ENCODE peak calls at places on chromosomes 12 and 14, in seven cellular contexts. S is neural crest cell, A is AG09309, D is foreskin keratinocyte, J is MM.1S, R is cardiac muscle cell, P is transverse colon. M is an unnamed sample.

GRCh38 chr12:110311903-110312302 is 30.9 kb downstream of the ATP2A2 start:
- DNase-seq in P (no peak), S (no peak), J (no peak), D (no peak), R (no peak), A (no peak), M (no peak)

GRCh38 chr14:59301354-59301753 is 112.9 kb downstream of the DAAM1 start:
- DNase-seq in S (no peak), J (peak; percentile 73), A (no peak), R (no peak), D (no peak), P (peak; percentile 13), M (no peak)

GRCh38 chr12:131904346-131904745 is 9.9 kb downstream of the ULK1 start:
- DNase-seq in J (no peak), D (no peak), R (no peak), P (no peak), S (no peak), A (no peak), M (no peak)

GRCh38 chr14:41605550-41606248 is 977 bp upstream of the LRFN5 start:
- DNase-seq in S (peak; percentile 36), R (peak; percentile 69), P (no peak), J (no peak), A (no peak), D (no peak), M (no peak)

GRCh38 chr12:48388938-48389337 is 38.2 kb upstream of the ZNF641 start:
- DNase-seq in P (no peak), A (no peak), D (no peak), R (peak; percentile 8), S (no peak), J (no peak), M (no peak)

GRCh38 chr12:51335931-51336330 is 10.5 kb downstream of the CELA1 start:
- DNase-seq in D (no peak), P (no peak), J (no peak), R (peak; percentile 55), S (no peak), A (no peak), M (no peak)

GRCh38 chr12:9864913-9865675 is 4.1 kb downstream of the CLEC2B start:
- DNase-seq in J (peak; percentile 14), D (no peak), S (no peak), P (no peak), A (no peak), R (no peak), M (no peak)

GRCh38 chr14:101113835-101114725 is 210.6 kb upstream of the RTL1 start:
- DNase-seq in P (no peak), S (no peak), J (no peak), D (no peak), R (no peak), A (no peak), M (peak; percentile 37)

GRCh38 chr14:54387328-54387727 is 9.5 kb upstream of the CDKN3 start:
- DNase-seq in J (no peak), S (no peak), D (no peak), A (no peak), P (no peak), R (no peak), M (no peak)

GRCh38 chr14:103741876-103742275 is 26.3 kb downstream of the ZFYVE21 start:
- DNase-seq in D (no peak), S (no peak), A (no peak), J (no peak), R (no peak), P (no peak), M (no peak)

GRCh38 chr12:57474430-57474829 is 5.2 kb downstream of the ARHGAP9 start:
- DNase-seq in D (no peak), P (no peak), A (no peak), J (no peak), R (no peak), S (no peak), M (no peak)

DNA sequence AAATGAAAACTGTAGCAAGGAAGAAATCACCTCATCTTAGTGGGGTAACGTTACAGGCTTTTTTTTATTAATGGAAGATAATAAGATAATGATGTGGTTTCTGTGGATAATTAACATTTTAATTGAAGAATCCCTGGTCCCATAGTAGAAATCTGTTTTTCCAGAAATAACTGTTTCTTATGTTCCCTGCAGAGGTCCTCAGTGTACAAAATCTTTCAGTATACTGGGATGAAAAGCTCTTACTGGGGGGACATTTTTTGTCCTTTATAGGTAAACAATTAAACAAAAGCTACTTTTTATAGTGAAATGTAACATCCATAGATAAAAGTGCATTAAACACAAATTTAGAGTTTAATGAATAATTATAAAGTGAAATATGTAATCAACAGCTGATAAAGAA is 312.2 kb downstream of the ATXN7L3B start:
- DNase-seq in P (no peak), D (no peak), S (no peak), J (no peak), A (no peak), R (no peak), M (no peak)
- TF ChIP-seq CTCF in P (no peak), D (peak; percentile 42), S (peak; percentile 32), J (no peak), A (no peak), R (no peak), M (no peak)

GRCh38 chr12:20194171-20194570 is 174.2 kb upstream of the PDE3A start:
- DNase-seq in D (no peak), S (no peak), R (peak; percentile 69), J (no peak), P (no peak), A (peak; percentile 23), M (no peak)
- TF ChIP-seq CTCF in D (no peak), S (peak; percentile 38), R (peak; percentile 58), J (no peak), P (no peak), A (peak; percentile 68), M (no peak)

GRCh38 chr12:127964717-127965116 is 302.3 kb upstream of the TMEM132C start:
- DNase-seq in A (no peak), P (no peak), R (no peak), D (no peak), S (no peak), J (no peak), M (no peak)
- TF ChIP-seq CTCF in A (peak; percentile 57), P (peak; percentile 23), R (no peak), D (no peak), S (no peak), J (no peak), M (no peak)

GRCh38 chr12:67625004-67625403 is 23.5 kb upstream of the DYRK2 start:
- DNase-seq in R (no peak), A (no peak), S (no peak), J (no peak), P (no peak), D (no peak), M (no peak)

GRCh38 chr12:67623259-67623658 is 25.3 kb upstream of the DYRK2 start:
- DNase-seq in J (no peak), P (no peak), R (no peak), D (no peak), S (no peak), A (no peak), M (no peak)

GRCh38 chr12:67621926-67622325 is 26.6 kb upstream of the DYRK2 start:
- DNase-seq in A (no peak), S (no peak), P (no peak), J (no peak), D (no peak), R (no peak), M (no peak)

GRCh38 chr12:67626156-67626555 is 22.4 kb upstream of the DYRK2 start:
- DNase-seq in S (no peak), R (no peak), J (no peak), P (no peak), A (no peak), D (no peak), M (no peak)

DNA sequence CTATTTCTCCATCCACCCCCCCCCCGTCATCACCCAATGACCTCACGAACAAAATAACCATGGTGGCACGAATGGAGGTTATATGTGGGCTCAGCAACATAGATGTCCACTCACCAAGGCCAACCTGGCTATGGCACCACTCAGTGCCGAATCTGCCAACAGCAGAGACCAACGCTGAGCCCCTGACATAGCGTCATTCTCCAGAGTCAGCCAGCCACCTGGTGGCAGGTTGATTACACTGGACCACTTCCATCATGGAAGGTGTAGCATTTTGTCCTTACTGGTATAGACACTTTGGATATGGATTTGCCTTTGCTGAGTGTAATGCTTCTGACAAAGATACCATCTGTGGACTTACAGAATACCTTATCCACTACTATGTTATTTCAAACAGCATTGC is 24.2 kb upstream of the DYRK2 start:
- DNase-seq in A (no peak), S (no peak), J (no peak), D (no peak), P (no peak), R (no peak), M (no peak)
- TF ChIP-seq CTCF in A (no peak), S (no peak), J (no peak), D (peak; percentile 18), P (no peak), R (no peak), M (no peak)

GRCh38 chr12:82019533-82019932 is 260.4 kb upstream of the PPFIA2 start:
- DNase-seq in A (no peak), J (peak; percentile 34), S (no peak), R (peak; percentile 26), P (no peak), D (no peak), M (no peak)
- TF ChIP-seq CTCF in A (no peak), J (peak; percentile 53), S (peak; percentile 53), R (peak; percentile 37), P (no peak), D (peak; percentile 43), M (no peak)

DNA sequence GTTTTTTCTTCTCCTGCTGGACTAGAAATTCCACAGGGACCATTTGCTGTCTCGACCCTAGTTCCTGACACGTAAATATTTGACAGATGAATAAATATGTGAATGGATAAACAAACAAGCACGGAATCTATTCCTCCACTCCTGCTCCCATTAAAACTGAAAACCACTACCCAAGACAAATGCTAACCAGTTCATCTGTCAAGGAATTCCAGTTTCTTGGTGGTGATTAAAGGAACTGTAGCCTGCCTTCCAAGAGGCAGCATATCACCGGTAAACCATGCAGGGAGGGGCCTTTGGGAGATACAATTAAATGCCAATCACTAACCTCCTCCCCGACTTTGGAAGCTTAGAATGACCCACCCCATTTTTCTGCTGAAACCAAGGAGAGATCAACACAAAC is 95.4 kb downstream of the TTC7B start:
- DNase-seq in J (no peak), S (no peak), R (no peak), P (no peak), D (no peak), A (no peak), M (no peak)
- TF ChIP-seq CTCF in J (no peak), S (no peak), R (no peak), P (no peak), D (no peak), A (no peak), M (no peak)

GRCh38 chr12:108267449-108267848 is 71.7 kb downstream of the CMKLR1 start:
- DNase-seq in P (no peak), S (no peak), R (no peak), D (no peak), A (no peak), J (no peak), M (no peak)
- TF ChIP-seq CTCF in P (no peak), S (no peak), R (no peak), D (no peak), A (no peak), J (no peak), M (no peak)

GRCh38 chr14:57533214-57533613 is 39.6 kb upstream of the CCDC198 start:
- DNase-seq in P (no peak), R (peak; percentile 15), A (no peak), D (no peak), J (peak; percentile 23), S (no peak), M (no peak)
- TF ChIP-seq CTCF in P (no peak), R (peak; percentile 20), A (peak; percentile 56), D (peak; percentile 66), J (peak; percentile 42), S (peak; percentile 57), M (no peak)

GRCh38 chr12:16385779-16386646 is 38.6 kb downstream of the MGST1 start:
- DNase-seq in J (no peak), R (peak; percentile 83), P (peak; percentile 23), D (peak; percentile 14), S (no peak), A (peak; percentile 3), M (no peak)
- TF ChIP-seq CTCF in J (peak; percentile 14), R (peak; percentile 58), P (peak; percentile 40), D (peak; percentile 61), S (peak; percentile 75), A (peak; percentile 28), M (no peak)

M was measured in mesothelial cell of epicardium.